ENCODE peak calls at places on chromosomes 5 and 9, in six cellular contexts. B, Y, L, D, S and W are unnamed samples. For H3K4me1, the result is how much of the 10 kb centered on the place peaks cover.

GRCh38 chr9:117782931-117783788 is 79.0 kb downstream of the TLR4 start:
- DNase-seq in D (peak), Y (no peak), B (peak), L (peak), S (peak), W (peak)

GRCh38 chr9:119004618-119004990 is 364.6 kb downstream of the BRINP1 start:
- DNase-seq in B (peak), L (no peak), D (no peak), S (peak), Y (no peak), W (no peak)

GRCh38 chr5:39980056-39980455 is 555.3 kb upstream of the DAB2 start:
- DNase-seq in Y (no peak), S (peak), B (no peak), L (no peak), D (no peak), W (peak)

GRCh38 chr9:135669616-135670285 is 6.6 kb downstream of the LCN9 start:
- DNase-seq in S (no peak), L (no peak), B (no peak), Y (no peak), D (no peak), W (no peak)

GRCh38 chr9:136122425-136123383 is 4.0 kb upstream of the TMEM250 start:
- DNase-seq in D (peak), B (peak), S (peak), L (peak), Y (no peak), W (peak)

GRCh38 chr9:82488702-82489578 is 500.4 kb downstream of the SPATA31D1 start:
- DNase-seq in Y (no peak), L (no peak), B (peak), D (no peak), S (peak), W (peak)

GRCh38 chr5:67677422-67677970 is 480.9 kb upstream of the CD180 start:
- DNase-seq in D (no peak), S (no peak), L (peak), B (no peak), Y (no peak), W (no peak)

GRCh38 chr5:42993516-42994284 is 46.4 kb downstream of the ANXA2R start:
- DNase-seq in L (no peak), S (peak), Y (no peak), B (no peak), D (peak), W (no peak)

GRCh38 chr5:124726631-124727362 is 19.6 kb downstream of the ZNF608 start:
- DNase-seq in S (no peak), Y (no peak), D (no peak), L (no peak), B (no peak), W (no peak)

GRCh38 chr9:124852829-124853531 is at the start of gene WDR38:
- DNase-seq in L (peak), Y (peak), S (peak), D (peak), B (peak), W (peak)

GRCh38 chr5:1190296-1190695 is 11.1 kb upstream of the SLC6A19 start:
- DNase-seq in D (no peak), L (no peak), Y (no peak), S (no peak), B (no peak), W (no peak)

GRCh38 chr9:33187519-33188218 is 20.5 kb upstream of the B4GALT1 start:
- DNase-seq in D (no peak), S (peak), L (no peak), B (peak), Y (no peak), W (no peak)

GRCh38 chr9:121319394-121319780 is 50.7 kb downstream of the STOM start:
- DNase-seq in L (no peak), Y (no peak), S (no peak), B (no peak), D (no peak), W (no peak)
- H3K4me1 ChIP-seq in L (under half), Y (under half), S (under half), B (under half), D (under half), W (under half)

GRCh38 chr5:133611357-133612020 is 852 bp downstream of the FSTL4 start:
- DNase-seq in B (peak), L (peak), D (no peak), Y (no peak), S (no peak), W (no peak)
- TF ChIP-seq EZH2 in B (peak), L (peak), D (no peak), Y (no peak), S (peak), W (no peak)

DNA sequence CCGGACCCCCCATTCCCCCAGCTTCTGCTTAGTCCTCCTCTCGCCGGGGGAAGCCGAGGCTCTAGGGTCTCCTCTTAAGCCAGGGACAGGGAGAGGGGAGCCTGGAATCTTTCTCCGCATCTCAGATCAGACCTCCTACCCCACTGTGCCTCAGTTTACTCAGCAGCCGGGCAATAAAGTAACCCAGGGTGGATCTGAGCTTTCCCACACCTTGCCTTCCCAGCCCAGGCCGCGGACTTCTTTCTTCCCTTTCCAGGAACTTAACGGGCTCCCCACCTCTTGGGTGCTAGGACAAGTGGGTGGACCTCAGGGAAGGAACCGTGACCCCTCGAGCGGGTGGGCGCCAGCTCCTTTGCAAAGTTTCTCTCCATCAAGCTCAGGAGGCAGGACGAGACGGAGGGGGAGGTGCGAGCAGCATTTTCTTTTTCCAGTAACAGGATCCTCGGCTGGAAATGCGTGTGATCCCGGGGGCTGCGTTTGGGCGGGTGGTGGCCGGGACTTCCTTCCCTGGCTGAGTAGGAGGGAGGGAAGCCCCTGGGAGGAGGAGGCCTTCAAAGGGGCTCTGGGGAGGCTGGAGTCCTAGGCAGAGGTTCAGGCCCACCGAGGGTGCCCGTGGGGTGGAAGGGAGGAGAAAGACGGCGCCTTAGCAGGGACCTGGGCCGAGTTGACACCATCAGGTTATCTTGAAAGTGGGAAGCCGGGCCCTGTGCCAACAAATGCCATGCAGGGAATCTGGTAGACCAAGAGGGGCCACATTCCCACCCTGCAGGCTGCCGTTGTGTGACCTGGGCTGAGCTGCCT is 803 bp downstream of the DAB2IP start:
- DNase-seq in S (peak), B (peak), Y (no peak), L (peak), D (no peak), W (no peak)
- TF ChIP-seq EZH2phosphoT487 in S (no peak), B (no peak), Y (no peak), L (no peak), D (no peak), W (no peak)

GRCh38 chr9:92664394-92665152 is 5.4 kb downstream of the IPPK start:
- DNase-seq in Y (no peak), S (peak), B (no peak), D (no peak), L (no peak), W (no peak)

GRCh38 chr9:92665836-92666235 is 4.1 kb downstream of the IPPK start:
- DNase-seq in Y (no peak), S (no peak), D (no peak), B (no peak), L (no peak), W (no peak)

GRCh38 chr9:92666912-92667532 is 2.9 kb downstream of the IPPK start:
- DNase-seq in B (no peak), L (no peak), D (no peak), S (no peak), Y (no peak), W (no peak)

GRCh38 chr9:92663951-92664350 is 6.0 kb downstream of the IPPK start:
- DNase-seq in S (no peak), L (no peak), Y (no peak), D (no peak), B (no peak), W (no peak)

GRCh38 chr9:92666236-92666635 is 3.7 kb downstream of the IPPK start:
- DNase-seq in D (no peak), S (no peak), L (no peak), B (no peak), Y (no peak), W (no peak)
- H3K4me1 ChIP-seq in D (under half), S (under half), L (under half), B (under half), Y (under half), W (under half)

GRCh38 chr5:173231381-173231766 is 3.6 kb downstream of the NKX2-5 start:
- DNase-seq in B (no peak), Y (no peak), S (no peak), L (no peak), D (no peak), W (no peak)

GRCh38 chr5:173231996-173232498 is 3.0 kb downstream of the NKX2-5 start:
- DNase-seq in Y (no peak), L (peak), S (no peak), B (no peak), D (no peak), W (no peak)

GRCh38 chr5:173233347-173234128 is 1.5 kb downstream of the NKX2-5 start:
- DNase-seq in D (no peak), Y (no peak), B (no peak), S (no peak), L (peak), W (no peak)

GRCh38 chr5:173234129-173234793 is 745 bp downstream of the NKX2-5 start:
- DNase-seq in D (no peak), Y (no peak), L (peak), S (no peak), B (no peak), W (no peak)

GRCh38 chr5:173232499-173233346 is 2.3 kb downstream of the NKX2-5 start:
- DNase-seq in L (peak), S (peak), D (no peak), Y (no peak), B (no peak), W (no peak)
- TF ChIP-seq EZH2 in L (peak), S (peak), D (no peak), Y (no peak), B (peak), W (no peak)

DNA sequence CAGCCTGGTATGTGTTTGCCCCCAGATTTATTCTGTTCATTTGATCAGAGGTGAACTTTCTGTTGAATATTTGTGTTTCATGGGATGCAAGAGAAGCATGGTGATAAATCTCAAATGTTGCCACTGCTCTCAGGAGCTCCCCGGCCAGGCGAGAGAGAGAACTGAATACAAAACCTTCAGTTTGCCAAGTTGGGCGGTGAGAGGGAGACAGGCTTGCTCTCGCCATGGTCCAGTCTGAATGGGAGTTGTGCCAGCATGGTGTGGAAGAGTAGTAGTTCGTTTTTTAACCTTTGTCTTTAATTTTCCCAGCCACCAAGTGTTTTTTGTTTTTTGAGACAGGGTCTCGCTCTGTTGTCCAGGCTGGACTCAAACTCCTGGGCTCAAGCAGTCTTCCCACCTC is 2.7 kb downstream of the NTMT1 start:
- DNase-seq in L (no peak), S (peak), Y (no peak), D (no peak), B (no peak), W (no peak)
- TF ChIP-seq EZH2phosphoT487 in L (no peak), S (no peak), Y (no peak), D (no peak), B (no peak), W (no peak)

GRCh38 chr5:181170996-181171395 is 23.6 kb downstream of the OR2V2 start:
- DNase-seq in B (no peak), L (no peak), S (peak), Y (no peak), D (no peak), W (no peak)

GRCh38 chr5:181166812-181167733 is 19.7 kb downstream of the OR2V2 start:
- DNase-seq in D (no peak), L (no peak), B (no peak), S (no peak), Y (no peak), W (peak)

GRCh38 chr5:181167814-181168488 is 20.6 kb downstream of the OR2V2 start:
- DNase-seq in Y (no peak), S (peak), B (peak), D (no peak), L (peak), W (peak)

GRCh38 chr5:181170237-181170830 is 22.9 kb downstream of the OR2V2 start:
- DNase-seq in S (peak), Y (no peak), D (no peak), L (peak), B (peak), W (no peak)

DNA sequence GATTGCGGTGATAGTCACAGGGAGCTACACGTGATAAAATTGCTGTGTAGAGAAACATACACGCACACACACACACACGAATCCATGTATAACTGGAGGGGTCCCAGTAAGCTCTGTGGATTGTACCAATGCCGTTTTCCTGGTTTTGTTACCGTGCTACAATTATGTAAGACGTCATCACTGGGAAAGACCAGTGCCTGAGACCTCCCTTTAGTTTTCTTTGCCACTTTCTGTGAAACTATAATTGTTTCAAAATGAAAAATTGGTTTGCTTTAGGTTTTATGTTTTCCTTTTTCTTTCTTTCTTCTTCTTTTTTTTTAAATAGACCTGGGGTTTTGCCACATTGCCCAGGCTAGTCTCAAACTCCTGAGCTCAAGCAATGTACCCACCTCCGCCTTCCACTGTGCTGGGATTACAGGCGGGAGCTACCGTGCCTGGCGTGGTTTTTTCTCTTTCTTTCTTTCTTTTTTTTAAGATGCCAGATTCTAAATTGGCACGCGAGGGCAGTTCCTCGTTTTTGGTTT is 21.3 kb downstream of the OR2V2 start:
- DNase-seq in S (no peak), B (no peak), Y (no peak), D (no peak), L (no peak), W (no peak)
- H3K4me1 ChIP-seq in S (under half), B (under half), Y (under half), D (under half), L (under half), W (under half)

GRCh38 chr9:14315754-14316573 is 2.0 kb upstream of the NFIB start:
- DNase-seq in L (peak), B (peak), D (no peak), S (peak), Y (no peak), W (peak)
- TF ChIP-seq EZH2 in L (no peak), B (peak), D (no peak), S (no peak), Y (no peak), W (no peak)

GRCh38 chr5:158858011-158858410 is 241.7 kb downstream of the EBF1 start:
- DNase-seq in Y (no peak), D (no peak), B (no peak), L (peak), S (no peak), W (no peak)
- TF ChIP-seq EZH2phosphoT487 in Y (no peak), D (no peak), B (no peak), L (no peak), S (no peak), W (no peak)

GRCh38 chr9:71752352-71752751 is 16.0 kb downstream of the CEMIP2 start:
- DNase-seq in L (no peak), S (no peak), Y (no peak), B (no peak), D (no peak), W (no peak)
- H3K4me1 ChIP-seq in L (half or more), S (under half), Y (under half), B (under half), D (under half), W (under half)